ENCODE peak calls at places on chromosomes 4 and X, in five cellular contexts. V is H9, X is H1, U is mesenchymal stem cell, G is trophoblast cell. Z is an unnamed sample.

GRCh38 chrX:143472334-143472938 is 44.8 kb downstream of the SPANXN3 start:
- DNase-seq in U (no peak), X (no peak), V (no peak), G (no peak), Z (no peak)

GRCh38 chr4:71941001-71941400 is 90.8 kb upstream of the NPFFR2 start:
- DNase-seq in V (peak; percentile 55), U (peak; percentile 7), X (peak; percentile 7), G (peak; percentile 57), Z (no peak)

GRCh38 chr4:40948017-40948416 is 198.3 kb downstream of the NSUN7 start:
- DNase-seq in V (no peak), U (no peak), G (no peak), X (no peak), Z (no peak)

GRCh38 chr4:158122501-158122900 is 50.3 kb downstream of the GASK1B start:
- DNase-seq in U (peak; percentile 38), V (no peak), G (no peak), X (no peak), Z (no peak)

GRCh38 chr4:1014395-1015167 is 3.2 kb downstream of the FGFRL1 start:
- DNase-seq in V (no peak), G (peak; percentile 31), X (no peak), U (no peak), Z (no peak)

GRCh38 chrX:123219916-123220315 is 35.8 kb downstream of the GRIA3 start:
- DNase-seq in G (no peak), V (peak; percentile 28), U (no peak), X (no peak), Z (no peak)

GRCh38 chrX:14209034-14209433 is 179.3 kb upstream of the GEMIN8 start:
- DNase-seq in V (no peak), G (no peak), U (no peak), X (no peak), Z (no peak)

GRCh38 chr4:74428278-74428677 is 16.7 kb upstream of the AREG start:
- DNase-seq in V (no peak), U (no peak), G (no peak), X (no peak), Z (no peak)

GRCh38 chr4:189304179-189304578 is 636.5 kb upstream of the FRG1 start:
- DNase-seq in U (peak; percentile 57), G (no peak), V (no peak), X (no peak), Z (no peak)

GRCh38 chrX:14064632-14065432 is 35.1 kb upstream of the GEMIN8 start:
- DNase-seq in U (peak; percentile 79), X (no peak), G (peak; percentile 1), V (no peak), Z (no peak)

GRCh38 chr4:122178961-122179360 is 26.8 kb downstream of the BLTP1 start:
- DNase-seq in V (no peak), X (no peak), G (peak; percentile 84), U (no peak), Z (no peak)

GRCh38 chr4:95729596-95729995 is 110.3 kb upstream of the PDHA2 start:
- DNase-seq in V (peak; percentile 53), X (no peak), U (no peak), G (no peak), Z (no peak)

GRCh38 chrX:41145920-41146608 is 60.8 kb downstream of the USP9X start:
- DNase-seq in U (peak; percentile 82), V (no peak), X (no peak), G (peak; percentile 3), Z (no peak)

GRCh38 chr4:41410049-41410448 is 127.9 kb upstream of the LIMCH1 start:
- DNase-seq in G (peak; percentile 76), V (no peak), X (no peak), U (peak; percentile 86), Z (no peak)

DNA sequence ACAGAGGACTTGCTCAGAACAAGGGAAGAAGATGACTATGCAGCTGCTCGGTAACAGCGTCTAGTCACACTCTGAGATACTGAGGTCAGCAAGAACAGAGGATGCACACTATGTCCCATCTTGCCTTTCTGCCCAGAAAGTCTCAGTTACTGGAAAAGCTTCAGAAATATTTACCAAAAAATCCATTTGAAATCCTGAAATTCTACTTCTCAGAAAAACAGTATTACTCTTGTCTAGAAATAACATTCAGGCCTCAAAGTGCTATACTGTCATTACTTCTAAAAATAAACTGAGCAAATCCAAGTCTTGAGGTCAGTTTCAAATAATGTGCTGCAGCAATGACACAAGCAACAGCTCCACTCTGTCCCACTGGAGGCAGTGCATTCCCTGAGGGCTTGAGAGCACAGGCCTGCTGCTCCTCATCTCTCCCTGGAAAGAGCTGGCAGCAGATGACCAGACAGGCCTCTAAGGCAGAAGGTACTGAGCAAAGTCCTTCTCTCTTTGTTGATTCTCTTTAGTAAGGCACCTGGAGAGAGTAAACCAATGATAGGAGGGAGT is 76.9 kb downstream of the CAMK2D start:
- DNase-seq in U (peak; percentile 86), G (peak; percentile 4), X (no peak), V (peak; percentile 30), Z (no peak)
- H3K4me2 ChIP-seq in U (no peak overlapping the region), G (no peak overlapping the region), X (no peak overlapping the region), V (no peak overlapping the region), Z (no peak overlapping the region)

GRCh38 chr4:173573286-173573685 is 43.3 kb upstream of the HAND2 start:
- DNase-seq in X (no peak), G (no peak), U (peak; percentile 5), V (no peak), Z (no peak)
- H2BK12ac ChIP-seq in X (no peak overlapping the region), G (no peak overlapping the region), U (no peak overlapping the region), V (no peak overlapping the region), Z (no peak overlapping the region)

GRCh38 chrX:110032534-110033161 is 29.7 kb downstream of the TMEM164 start:
- DNase-seq in X (no peak), G (no peak), U (no peak), V (no peak), Z (no peak)
- H2AFZ ChIP-seq in X (no peak overlapping the region), G (no peak overlapping the region), U (no peak overlapping the region), V (no peak overlapping the region), Z (no peak overlapping the region)

GRCh38 chr4:109052699-109053656 is 249.5 kb downstream of the COL25A1 start:
- DNase-seq in V (no peak), G (peak; percentile 4), X (no peak), U (peak; percentile 27), Z (no peak)
- H3K4me2 ChIP-seq in V (no peak overlapping the region), G (no peak overlapping the region), X (no peak overlapping the region), U (no peak overlapping the region), Z (no peak overlapping the region)

GRCh38 chr4:8182858-8183725 is 16.0 kb upstream of the SH3TC1 start:
- DNase-seq in G (peak; percentile 86), U (peak; percentile 63), V (no peak), X (no peak), Z (no peak)
- H2BK12ac ChIP-seq in G (no peak overlapping the region), U (peak overlapping the region; percentile 49), V (no peak overlapping the region), X (no peak overlapping the region), Z (peak overlapping the region; percentile 82)

DNA sequence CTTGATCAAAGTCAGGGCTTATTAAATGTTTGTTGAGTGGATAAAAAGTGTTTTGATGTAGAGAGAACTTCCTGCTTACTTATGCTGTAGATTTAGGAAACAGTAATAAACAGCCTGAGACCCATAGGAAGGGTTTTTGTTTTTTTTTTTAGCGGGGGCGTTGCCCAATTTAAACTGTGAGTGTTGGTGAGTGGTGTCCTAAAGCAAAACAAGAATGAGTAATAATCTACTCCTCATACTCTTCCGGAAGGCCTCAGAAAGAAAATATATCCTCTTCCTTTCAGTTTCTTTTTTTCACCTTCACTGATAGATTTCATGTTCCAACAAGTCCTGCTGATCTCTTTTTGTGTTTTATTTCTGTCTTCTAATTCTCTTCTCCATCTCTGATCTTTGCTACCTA is 104.4 kb upstream of the SCML1 start:
- DNase-seq in U (no peak), G (no peak), X (no peak), V (no peak), Z (no peak)
- H2AFZ ChIP-seq in U (no peak overlapping the region), G (no peak overlapping the region), X (no peak overlapping the region), V (no peak overlapping the region), Z (no peak overlapping the region)

DNA sequence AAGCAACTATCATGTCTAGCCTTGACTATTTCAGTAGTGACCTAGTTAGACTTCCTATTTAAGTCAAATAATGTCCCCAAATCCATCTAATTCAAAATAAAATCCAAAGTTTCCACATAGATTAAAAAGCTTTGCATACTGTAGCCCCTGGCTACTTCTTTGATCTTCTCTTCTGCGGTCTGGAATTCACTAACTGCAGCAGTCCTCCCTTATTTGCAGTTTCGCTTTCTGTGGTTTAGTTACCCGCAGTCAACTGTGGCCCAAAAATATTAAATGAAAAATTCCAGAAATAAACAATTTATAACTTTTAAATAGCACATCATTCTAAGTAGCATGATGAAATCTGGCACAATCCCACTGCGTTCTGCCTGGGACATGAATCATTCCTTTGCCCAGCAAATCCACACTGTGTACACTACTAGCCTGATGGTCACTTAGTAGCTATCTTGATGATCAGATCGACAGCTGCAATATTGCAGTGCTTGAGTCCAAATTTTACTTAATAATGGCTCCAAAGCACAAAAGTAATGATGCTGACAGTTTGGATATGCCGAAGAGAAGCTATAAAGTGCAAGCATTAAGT is 86.7 kb upstream of the NPNT start:
- DNase-seq in U (peak; percentile 76), G (peak; percentile 78), V (no peak), X (no peak), Z (no peak)
- H3K4me2 ChIP-seq in U (no peak overlapping the region), G (no peak overlapping the region), V (no peak overlapping the region), X (no peak overlapping the region), Z (no peak overlapping the region)

Z was measured in neuronal stem cell.